ENCODE peak calls at places on chromosome 11, in five cellular contexts. One of them, this sample, is unnamed.

GRCh38 chr11:6531267-6531752 is 34.2 kb downstream of the DNHD1 start:
- DNase-seq in endothelial cell: peak; percentile 50
- DNase-seq in cardiac muscle cell: peak; percentile 40
- DNase-seq in MM.1S: no peak
- DNase-seq in stomach: no peak
- DNase-seq in this sample: peak; percentile 56

GRCh38 chr11:57501951-57502350 is 13.6 kb downstream of the SLC43A1 start:
- DNase-seq in stomach: peak; percentile 69
- DNase-seq in endothelial cell: no peak
- DNase-seq in MM.1S: no peak
- DNase-seq in cardiac muscle cell: no peak
- DNase-seq in this sample: no peak

GRCh38 chr11:33857924-33858323 is 34.0 kb downstream of the LMO2 start:
- DNase-seq in endothelial cell: peak; percentile 89
- DNase-seq in cardiac muscle cell: peak; percentile 88
- DNase-seq in MM.1S: peak; percentile 76
- DNase-seq in stomach: peak; percentile 77
- DNase-seq in this sample: peak; percentile 80

GRCh38 chr11:86672007-86672621 is at the start of gene ME3:
- DNase-seq in cardiac muscle cell: peak; percentile 49
- DNase-seq in MM.1S: peak; percentile 68
- DNase-seq in endothelial cell: peak; percentile 37
- DNase-seq in stomach: peak; percentile 74
- DNase-seq in this sample: no peak

GRCh38 chr11:134449713-134450112 is 37.7 kb upstream of the B3GAT1 start:
- DNase-seq in MM.1S: no peak
- DNase-seq in cardiac muscle cell: no peak
- DNase-seq in stomach: no peak
- DNase-seq in endothelial cell: no peak
- DNase-seq in this sample: no peak

GRCh38 chr11:35463211-35463810 is 44.0 kb upstream of the SLC1A2 start:
- DNase-seq in cardiac muscle cell: no peak
- DNase-seq in MM.1S: no peak
- DNase-seq in stomach: no peak
- DNase-seq in endothelial cell: no peak
- DNase-seq in this sample: no peak

GRCh38 chr11:117855452-117855851 is 21.0 kb downstream of the FXYD6 start:
- DNase-seq in endothelial cell: no peak
- DNase-seq in MM.1S: no peak
- DNase-seq in cardiac muscle cell: no peak
- DNase-seq in stomach: peak; percentile 7
- DNase-seq in this sample: no peak

GRCh38 chr11:77113382-77114088 is 10.9 kb downstream of the OMP start:
- DNase-seq in endothelial cell: peak; percentile 51
- DNase-seq in cardiac muscle cell: peak; percentile 61
- DNase-seq in MM.1S: peak; percentile 33
- DNase-seq in stomach: peak; percentile 55
- DNase-seq in this sample: peak; percentile 60

GRCh38 chr11:31714840-31715239 is 96.3 kb downstream of the PAX6 start:
- DNase-seq in endothelial cell: no peak
- DNase-seq in stomach: no peak
- DNase-seq in cardiac muscle cell: no peak
- DNase-seq in MM.1S: no peak
- DNase-seq in this sample: no peak

DNA sequence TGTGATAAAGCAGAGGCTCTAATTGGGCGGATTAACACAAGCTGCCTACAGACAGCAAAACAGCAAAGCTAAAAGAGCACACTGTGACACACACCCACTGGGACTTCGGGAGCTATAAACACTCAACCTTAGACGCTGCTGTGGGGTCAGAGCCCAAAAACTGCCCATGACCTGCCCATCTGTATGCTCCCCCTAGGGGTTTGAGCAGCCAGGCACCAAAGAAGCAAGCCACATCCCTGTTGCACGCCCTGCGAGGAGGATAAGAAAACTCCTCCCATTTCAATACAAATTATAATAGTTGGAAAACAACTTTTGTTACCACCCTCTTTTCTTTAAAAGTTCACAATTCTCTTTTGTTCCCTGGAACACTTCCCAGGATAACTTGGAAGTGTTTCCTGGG is 86.5 kb downstream of the DLG2 start:
- DNase-seq in MM.1S: no peak
- DNase-seq in cardiac muscle cell: no peak
- DNase-seq in stomach: no peak
- DNase-seq in endothelial cell: no peak
- DNase-seq in this sample: no peak
- TF ChIP-seq CTCF in MM.1S: no peak
- TF ChIP-seq CTCF in cardiac muscle cell: no peak
- TF ChIP-seq CTCF in stomach: no peak
- TF ChIP-seq CTCF in endothelial cell: no peak
- TF ChIP-seq CTCF in this sample: no peak

GRCh38 chr11:108524422-108524821 is 26.2 kb upstream of the POGLUT3 start:
- DNase-seq in MM.1S: no peak
- DNase-seq in cardiac muscle cell: no peak
- DNase-seq in stomach: no peak
- DNase-seq in endothelial cell: no peak
- DNase-seq in this sample: no peak
- TF ChIP-seq CTCF in MM.1S: no peak
- TF ChIP-seq CTCF in cardiac muscle cell: no peak
- TF ChIP-seq CTCF in stomach: no peak
- TF ChIP-seq CTCF in endothelial cell: no peak
- TF ChIP-seq CTCF in this sample: no peak

DNA sequence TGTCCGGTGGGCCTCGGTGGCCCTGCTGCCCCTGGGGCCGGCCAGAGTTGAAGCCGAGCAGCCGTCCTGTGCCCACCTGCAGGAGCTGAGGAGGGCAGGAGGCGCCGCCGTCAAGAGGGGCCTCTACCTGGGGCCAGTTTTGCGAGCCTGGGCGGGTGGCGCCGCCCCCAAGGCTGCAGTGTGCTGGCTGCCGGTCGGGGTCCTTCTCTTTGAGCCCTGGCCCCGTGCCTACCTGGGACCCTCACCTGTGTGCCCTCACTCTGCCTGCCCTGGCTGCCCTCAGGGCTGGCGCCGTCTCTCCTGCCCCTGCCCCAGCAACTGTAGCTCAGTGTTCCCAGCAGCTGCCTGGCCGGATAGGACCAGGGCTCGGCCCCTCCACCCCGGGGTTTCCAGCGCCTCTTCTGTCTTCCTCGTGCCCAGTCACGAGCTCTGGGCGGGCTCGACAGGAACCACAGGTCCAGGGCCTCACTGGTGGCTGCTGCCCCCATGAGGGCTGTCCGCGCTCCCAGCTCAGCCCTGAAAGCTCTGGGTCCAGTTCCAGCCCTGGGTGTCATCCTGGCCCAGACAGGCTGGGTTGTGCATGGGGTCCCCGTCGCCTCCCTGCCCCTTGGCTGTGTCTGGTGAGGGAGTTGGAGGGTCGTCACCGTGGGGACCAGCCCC is 38.3 kb downstream of the MOB2 start:
- DNase-seq in cardiac muscle cell: no peak
- DNase-seq in stomach: no peak
- DNase-seq in MM.1S: no peak
- DNase-seq in endothelial cell: no peak
- DNase-seq in this sample: no peak
- TF ChIP-seq CTCF in cardiac muscle cell: no peak
- TF ChIP-seq CTCF in stomach: no peak
- TF ChIP-seq CTCF in MM.1S: no peak
- TF ChIP-seq CTCF in endothelial cell: no peak
- TF ChIP-seq CTCF in this sample: no peak

DNA sequence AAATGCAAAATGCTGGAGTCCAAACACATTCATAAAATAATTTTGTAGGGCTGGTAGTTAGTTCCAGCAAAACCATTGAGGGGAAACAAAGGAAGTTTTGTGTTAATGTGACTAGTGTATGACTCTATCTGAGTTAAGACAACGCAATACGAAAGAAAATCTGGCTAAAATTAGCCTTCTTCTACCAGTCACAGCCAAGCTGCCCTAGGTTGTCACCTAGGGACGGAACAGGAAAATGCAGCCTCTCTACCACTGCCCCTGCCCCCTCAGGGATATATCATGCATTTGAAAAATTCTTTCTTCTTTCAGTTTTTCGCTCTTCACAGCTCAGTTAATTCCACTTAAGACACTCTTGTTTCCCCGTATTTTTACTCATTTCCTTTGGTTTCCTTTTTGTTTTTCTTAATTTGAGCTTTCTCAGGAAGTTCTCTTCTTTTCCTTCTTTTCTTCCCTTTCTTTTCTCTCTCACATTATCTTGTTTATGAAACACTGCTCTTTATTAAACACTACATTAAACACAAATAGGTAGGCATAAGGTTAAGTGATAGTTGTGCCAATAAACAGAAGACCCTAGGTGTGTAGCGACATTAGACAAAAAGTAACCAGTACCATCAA is 30.6 kb downstream of the KIRREL3 start:
- DNase-seq in cardiac muscle cell: peak; percentile 52
- DNase-seq in MM.1S: peak; percentile 61
- DNase-seq in stomach: no peak
- DNase-seq in endothelial cell: peak; percentile 26
- DNase-seq in this sample: peak; percentile 10
- TF ChIP-seq CTCF in cardiac muscle cell: peak; percentile 56
- TF ChIP-seq CTCF in MM.1S: peak; percentile 73
- TF ChIP-seq CTCF in stomach: no peak
- TF ChIP-seq CTCF in endothelial cell: peak; percentile 43
- TF ChIP-seq CTCF in this sample: peak; percentile 14

DNA sequence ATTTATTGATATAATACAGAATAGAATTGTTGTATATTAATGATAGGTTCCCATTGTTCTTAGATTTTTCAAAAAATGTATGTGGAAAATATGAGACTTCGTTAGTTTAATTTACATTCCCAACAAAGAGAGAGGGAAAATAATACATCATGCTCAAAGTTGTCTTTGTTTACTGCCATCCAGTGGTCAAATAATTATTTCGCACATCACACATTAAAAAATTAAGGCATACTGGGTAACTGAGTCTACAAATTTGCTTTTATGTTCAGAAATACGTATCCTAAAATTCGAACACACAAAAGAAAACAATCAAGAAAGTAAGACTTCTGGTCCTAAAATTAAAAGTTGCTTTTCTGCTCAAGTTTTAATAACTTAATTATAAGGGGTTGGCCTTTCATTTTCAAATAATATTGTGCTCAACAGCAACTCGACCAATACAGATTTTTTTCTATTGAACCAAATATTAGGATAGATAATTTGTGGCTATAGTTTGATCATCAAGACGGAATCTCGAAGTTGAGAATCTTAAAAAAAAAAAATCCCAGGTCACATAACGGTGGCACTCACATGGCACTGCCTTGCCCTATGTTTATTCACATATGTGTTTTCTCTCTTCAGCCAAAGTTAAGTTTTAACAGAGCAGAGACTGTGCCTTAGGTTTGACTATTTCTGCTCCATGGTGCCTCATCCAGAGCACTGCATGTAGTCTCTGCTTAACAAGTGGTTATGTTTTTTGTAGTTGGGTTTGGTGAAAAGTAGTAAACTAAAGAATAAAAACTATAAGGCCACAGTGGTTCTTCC is 12.3 kb downstream of the PDGFD start:
- DNase-seq in endothelial cell: no peak
- DNase-seq in stomach: no peak
- DNase-seq in MM.1S: peak; percentile 14
- DNase-seq in cardiac muscle cell: no peak
- DNase-seq in this sample: peak; percentile 43
- TF ChIP-seq CTCF in endothelial cell: peak; percentile 62
- TF ChIP-seq CTCF in stomach: no peak
- TF ChIP-seq CTCF in MM.1S: peak; percentile 47
- TF ChIP-seq CTCF in cardiac muscle cell: peak; percentile 32
- TF ChIP-seq CTCF in this sample: peak; percentile 51

DNA sequence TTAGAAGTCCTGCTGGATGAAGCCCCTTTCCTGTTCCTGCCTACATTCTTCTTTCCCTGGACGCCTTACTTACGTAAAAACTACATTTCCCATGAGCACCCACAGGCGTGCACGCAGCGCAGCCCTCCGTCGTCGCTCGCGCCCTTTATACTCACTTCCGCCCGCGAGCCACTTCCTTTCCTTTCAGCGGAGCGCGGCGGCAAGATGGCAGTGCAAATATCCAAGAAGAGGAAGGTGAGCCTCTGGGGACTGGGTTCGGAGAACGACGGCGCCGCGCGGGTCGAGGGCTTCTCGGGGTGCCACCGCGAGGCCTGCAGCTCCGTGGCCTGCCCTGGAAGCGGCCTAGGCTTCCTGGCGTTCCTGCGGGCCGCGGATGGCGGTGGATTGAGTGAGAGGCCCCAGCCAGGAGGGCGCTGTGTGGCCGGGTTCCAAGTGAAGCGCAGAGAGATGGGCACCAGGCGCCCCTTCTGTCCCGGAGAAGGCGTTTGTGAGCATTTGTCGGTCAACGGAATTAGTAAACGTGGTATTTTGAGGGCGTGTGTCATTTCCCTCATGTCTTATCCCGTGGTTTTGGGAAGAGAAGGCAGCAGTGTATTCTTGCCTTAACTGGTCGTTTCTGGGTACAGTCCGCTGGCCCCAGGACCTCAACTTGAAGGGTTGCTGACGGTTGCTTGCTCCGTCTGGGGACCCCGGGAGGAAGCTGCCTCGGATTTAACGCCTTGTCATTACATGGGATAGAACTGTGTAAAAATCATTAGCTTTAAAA is at the start of gene RPS3:
- DNase-seq in cardiac muscle cell: peak; percentile 94
- DNase-seq in stomach: peak; percentile 94
- DNase-seq in MM.1S: peak; percentile 91
- DNase-seq in endothelial cell: peak; percentile 88
- DNase-seq in this sample: peak; percentile 93
- TF ChIP-seq CTCF in cardiac muscle cell: no peak
- TF ChIP-seq CTCF in stomach: no peak
- TF ChIP-seq CTCF in MM.1S: peak; percentile 33
- TF ChIP-seq CTCF in endothelial cell: no peak
- TF ChIP-seq CTCF in this sample: no peak

DNA sequence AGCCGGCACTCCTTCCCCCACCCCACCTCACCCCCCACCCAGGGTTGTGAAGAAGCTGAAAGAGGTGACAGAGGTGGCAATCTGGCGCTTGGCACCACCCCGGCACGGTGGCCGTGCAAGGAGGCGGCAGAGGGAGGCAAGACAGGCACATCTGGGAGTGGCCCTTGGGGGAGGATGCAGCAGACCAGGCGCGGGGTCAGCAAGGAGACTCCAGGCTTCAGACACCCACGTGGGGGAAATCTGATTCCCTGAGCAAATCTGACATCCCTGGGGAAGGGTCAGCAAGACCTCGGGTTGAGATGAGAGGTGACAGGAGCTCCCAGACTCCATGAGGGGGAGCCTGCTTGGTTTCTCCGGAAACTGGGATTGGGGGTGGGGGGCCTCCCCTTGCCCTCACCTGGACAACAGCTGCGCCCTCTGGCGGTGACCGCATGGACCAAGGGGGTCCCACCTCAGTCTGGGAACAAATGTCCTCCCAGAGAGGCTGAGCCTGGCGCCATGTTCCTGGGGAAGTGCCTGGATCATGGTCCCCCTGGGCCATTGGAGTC is 4.0 kb upstream of the RCOR2 start:
- DNase-seq in MM.1S: peak; percentile 14
- DNase-seq in cardiac muscle cell: peak; percentile 70
- DNase-seq in endothelial cell: peak; percentile 46
- DNase-seq in stomach: no peak
- DNase-seq in this sample: no peak
- TF ChIP-seq CTCF in MM.1S: peak; percentile 68
- TF ChIP-seq CTCF in cardiac muscle cell: peak; percentile 62
- TF ChIP-seq CTCF in endothelial cell: peak; percentile 67
- TF ChIP-seq CTCF in stomach: no peak
- TF ChIP-seq CTCF in this sample: no peak

This sample was measured in MCF 10A.